ENCODE peak calls at places on chromosomes 16 and 17, in six cellular contexts. Y is CD8-positive, alpha-beta memory T cell; V is OCI-LY7; N is fibroblast of lung; R is colonic mucosa; J is aorta. T is an unnamed sample.

GRCh38 chr16:4392382-4393242 is 21.0 kb downstream of the VASN start:
- DNase-seq in Y (no peak), V (no peak), N (peak; percentile 57), R (no peak), J (peak; percentile 74), T (peak; percentile 23)

GRCh38 chr17:49292901-49293300 is 62.3 kb upstream of the PHOSPHO1 start:
- DNase-seq in Y (no peak), V (no peak), N (no peak), R (no peak), J (no peak), T (no peak)

GRCh38 chr16:19238386-19238785 is 47.1 kb upstream of the CLEC19A start:
- DNase-seq in Y (no peak), V (no peak), N (no peak), R (no peak), J (no peak), T (no peak)

GRCh38 chr17:64388961-64389565 is 1.6 kb downstream of the PECAM1 start:
- DNase-seq in Y (no peak), V (no peak), N (no peak), R (no peak), J (no peak), T (no peak)

GRCh38 chr17:51611585-51611984 is 351.2 kb downstream of the UTP18 start:
- DNase-seq in Y (no peak), V (no peak), N (no peak), R (no peak), J (no peak), T (no peak)

GRCh38 chr17:17609121-17609520 is 17.6 kb upstream of the PEMT start:
- DNase-seq in Y (no peak), V (peak; percentile 47), N (no peak), R (peak; percentile 28), J (peak; percentile 36), T (no peak)

GRCh38 chr17:56478836-56479447 is 114.6 kb upstream of the NOG start:
- DNase-seq in Y (no peak), V (peak; percentile 21), N (peak; percentile 27), R (peak; percentile 20), J (no peak), T (no peak)

GRCh38 chr17:77101521-77102410 is 39.0 kb upstream of the SEC14L1 start:
- DNase-seq in Y (no peak), V (no peak), N (no peak), R (no peak), J (no peak), T (no peak)

GRCh38 chr17:78960945-78961344 is 18.8 kb downstream of the LGALS3BP start:
- DNase-seq in Y (no peak), V (no peak), N (peak; percentile 69), R (no peak), J (no peak), T (no peak)

GRCh38 chr17:3937359-3937758 is 21.1 kb upstream of the P2RX1 start:
- DNase-seq in Y (no peak), V (no peak), N (no peak), R (no peak), J (no peak), T (no peak)

GRCh38 chr17:61494325-61495160 is 42.3 kb downstream of the TBX4 start:
- DNase-seq in Y (no peak), V (no peak), N (no peak), R (peak; percentile 40), J (no peak), T (no peak)

GRCh38 chr17:42389135-42389417 is 834 bp upstream of the STAT3 start:
- DNase-seq in Y (no peak), V (no peak), N (no peak), R (no peak), J (peak; percentile 31), T (no peak)

GRCh38 chr17:59776577-59776976 is 69.1 kb downstream of the VMP1 start:
- DNase-seq in Y (no peak), V (no peak), N (no peak), R (no peak), J (no peak), T (no peak)

GRCh38 chr16:62876133-62876532 is 839.9 kb upstream of the CDH8 start:
- DNase-seq in Y (no peak), V (no peak), N (no peak), R (no peak), J (no peak), T (no peak)

GRCh38 chr17:35188111-35188510 is 6.1 kb downstream of the SLC35G3 start:
- DNase-seq in Y (no peak), V (no peak), N (no peak), R (no peak), J (no peak), T (no peak)

GRCh38 chr16:83420206-83420760 is 387.5 kb upstream of the HSBP1 start:
- DNase-seq in Y (no peak), V (peak; percentile 17), N (peak; percentile 48), R (no peak), J (no peak), T (no peak)

GRCh38 chr17:50479522-50480141 is 972 bp downstream of the RSAD1 start:
- DNase-seq in Y (peak; percentile 34), V (peak; percentile 85), N (peak; percentile 81), R (peak; percentile 88), J (peak; percentile 85), T (peak; percentile 45)

GRCh38 chr16:80040814-80041213 is 440.3 kb upstream of the MAF start:
- DNase-seq in Y (no peak), V (no peak), N (no peak), R (no peak), J (no peak), T (no peak)

GRCh38 chr17:50280801-50281441 is 6.7 kb downstream of the TMEM92 start:
- DNase-seq in Y (no peak), V (no peak), N (no peak), R (no peak), J (peak; percentile 18), T (no peak)

GRCh38 chr16:24755201-24755874 is 25.9 kb downstream of the TNRC6A start:
- DNase-seq in Y (no peak), V (no peak), N (no peak), R (no peak), J (no peak), T (no peak)

GRCh38 chr17:35065880-35066279 is 2.4 kb upstream of the RFFL start:
- DNase-seq in Y (no peak), V (no peak), N (no peak), R (no peak), J (no peak), T (no peak)

GRCh38 chr17:16286009-16286946 is 67.0 kb downstream of the CENPV start:
- DNase-seq in Y (peak; percentile 64), V (peak; percentile 67), N (peak; percentile 99), R (peak; percentile 93), J (peak; percentile 92), T (peak; percentile 82)

GRCh38 chr16:47037396-47037745 is 63.9 kb upstream of the DNAJA2 start:
- DNase-seq in Y (no peak), V (peak; percentile 38), N (no peak), R (peak; percentile 32), J (peak; percentile 59), T (peak; percentile 22)

GRCh38 chr16:1188781-1189189 is 35.9 kb downstream of the CACNA1H start:
- DNase-seq in Y (peak; percentile 26), V (peak; percentile 41), N (peak; percentile 7), R (peak; percentile 42), J (peak; percentile 65), T (peak; percentile 30)

GRCh38 chr17:81332949-81333570 is 38.0 kb upstream of the SLC38A10 start:
- DNase-seq in Y (no peak), V (no peak), N (no peak), R (no peak), J (no peak), T (no peak)

DNA sequence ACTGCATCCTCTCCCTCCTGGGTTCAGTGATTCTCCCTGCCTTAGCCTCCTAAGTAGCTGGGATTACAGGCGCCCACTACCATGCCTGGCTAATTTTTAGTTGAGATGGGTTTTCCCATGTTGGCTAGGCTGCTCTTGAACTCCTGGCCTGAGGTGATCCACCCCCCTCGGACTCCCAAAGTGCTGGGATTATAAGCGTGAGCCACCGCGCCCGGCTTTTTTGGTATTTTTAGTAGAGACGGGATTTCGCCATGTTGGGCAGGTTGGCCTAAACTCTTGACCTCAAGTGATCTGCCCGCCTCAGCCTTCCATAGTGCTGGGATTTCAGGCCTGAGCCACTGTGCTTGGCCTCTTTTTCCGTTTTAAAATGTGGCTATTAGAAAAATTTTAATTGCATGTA is 343.8 kb upstream of the RBFOX1 start:
- DNase-seq in Y (no peak), V (no peak), N (no peak), R (no peak), J (no peak), T (no peak)
- H3K36me3 ChIP-seq in Y (no peaks in the 10 kb centered on the region), V (no peaks in the 10 kb centered on the region), N (no peaks in the 10 kb centered on the region), R (no peaks in the 10 kb centered on the region), J (no peaks in the 10 kb centered on the region), T (no peaks in the 10 kb centered on the region)

GRCh38 chr16:51271156-51271555 is 120.1 kb upstream of the SALL1 start:
- DNase-seq in Y (no peak), V (no peak), N (no peak), R (no peak), J (no peak), T (no peak)

GRCh38 chr16:51262428-51262827 is 111.4 kb upstream of the SALL1 start:
- DNase-seq in Y (no peak), V (no peak), N (no peak), R (no peak), J (no peak), T (no peak)

GRCh38 chr16:51267676-51268075 is 116.6 kb upstream of the SALL1 start:
- DNase-seq in Y (no peak), V (no peak), N (no peak), R (no peak), J (no peak), T (no peak)

GRCh38 chr16:51268237-51268636 is 117.2 kb upstream of the SALL1 start:
- DNase-seq in Y (no peak), V (no peak), N (no peak), R (no peak), J (no peak), T (no peak)
- H3K27ac ChIP-seq in Y (no peak overlapping the region), V (no peak overlapping the region), N (no peak overlapping the region), R (no peak overlapping the region), J (no peak overlapping the region), T (no peak overlapping the region)

GRCh38 chr17:67441052-67441738 is 64.1 kb downstream of the PITPNC1 start:
- DNase-seq in Y (peak; percentile 64), V (peak; percentile 85), N (peak; percentile 53), R (peak; percentile 34), J (no peak), T (peak; percentile 68)
- H3K4me1 ChIP-seq in Y (peaks cover 92% of the 10 kb centered on the region), V (peaks cover 28% of the 10 kb centered on the region), N (peaks cover 5% of the 10 kb centered on the region), R (no peaks in the 10 kb centered on the region), J (no peaks in the 10 kb centered on the region), T (peaks cover 86% of the 10 kb centered on the region)

GRCh38 chr16:85640254-85640558 is 27.1 kb downstream of the GSE1 start:
- DNase-seq in Y (no peak), V (no peak), N (no peak), R (no peak), J (no peak), T (no peak)

GRCh38 chr16:85638248-85638647 is 25.1 kb downstream of the GSE1 start:
- DNase-seq in Y (no peak), V (no peak), N (no peak), R (no peak), J (no peak), T (no peak)

GRCh38 chr16:85637808-85638186 is 24.7 kb downstream of the GSE1 start:
- DNase-seq in Y (no peak), V (no peak), N (no peak), R (no peak), J (no peak), T (no peak)

GRCh38 chr16:85639529-85640253 is 26.6 kb downstream of the GSE1 start:
- DNase-seq in Y (no peak), V (no peak), N (no peak), R (no peak), J (no peak), T (no peak)

GRCh38 chr16:85638695-85639409 is 25.7 kb downstream of the GSE1 start:
- DNase-seq in Y (no peak), V (no peak), N (no peak), R (no peak), J (no peak), T (no peak)
- H3K36me3 ChIP-seq in Y (no peaks in the 10 kb centered on the region), V (no peaks in the 10 kb centered on the region), N (peaks cover 2% of the 10 kb centered on the region), R (no peaks in the 10 kb centered on the region), J (no peaks in the 10 kb centered on the region), T (no peaks in the 10 kb centered on the region)

T was measured in CD8-positive, alpha-beta T cell.